ENCODE peak calls at places on chromosomes 16 and 17, in four cellular contexts. One of them, this sample, is unnamed.

GRCh38 chr17:8253801-8254200 is 4.7 kb downstream of the PFAS start:
- DNase-seq in K562: peak; percentile 39
- DNase-seq in GM12878: no peak
- DNase-seq in HepG2: no peak
- DNase-seq in this sample: no peak

GRCh38 chr17:41987642-41988041 is 21.0 kb downstream of the CNP start:
- DNase-seq in K562: no peak
- DNase-seq in GM12878: no peak
- DNase-seq in HepG2: no peak
- DNase-seq in this sample: no peak

GRCh38 chr17:48198950-48199541 is 91.5 kb downstream of the SNX11 start:
- DNase-seq in K562: no peak
- DNase-seq in GM12878: no peak
- DNase-seq in HepG2: no peak
- DNase-seq in this sample: no peak

GRCh38 chr17:6711081-6711674 is 2.0 kb downstream of the SLC13A5 start:
- DNase-seq in K562: no peak
- DNase-seq in GM12878: no peak
- DNase-seq in HepG2: peak; percentile 61
- DNase-seq in this sample: no peak

GRCh38 chr16:81778861-81779539 is at the start of gene PLCG2:
- DNase-seq in K562: peak; percentile 91
- DNase-seq in GM12878: no peak
- DNase-seq in HepG2: no peak
- DNase-seq in this sample: peak; percentile 78

GRCh38 chr17:78697122-78697845 is 84.8 kb downstream of the CYTH1 start:
- DNase-seq in K562: no peak
- DNase-seq in GM12878: no peak
- DNase-seq in HepG2: no peak
- DNase-seq in this sample: no peak

GRCh38 chr16:68284847-68285246 is 20.5 kb downstream of the SLC7A6 start:
- DNase-seq in K562: no peak
- DNase-seq in GM12878: peak; percentile 66
- DNase-seq in HepG2: no peak
- DNase-seq in this sample: no peak

GRCh38 chr17:4175921-4176802 is 33.2 kb downstream of the CYB5D2 start:
- DNase-seq in K562: no peak
- DNase-seq in GM12878: no peak
- DNase-seq in HepG2: no peak
- DNase-seq in this sample: no peak

GRCh38 chr17:13127921-13128582 is 110.2 kb upstream of the ELAC2 start:
- DNase-seq in K562: no peak
- DNase-seq in GM12878: no peak
- DNase-seq in HepG2: no peak
- DNase-seq in this sample: no peak

GRCh38 chr16:89210904-89211515 is 6.5 kb upstream of the ZNF778 start:
- DNase-seq in K562: no peak
- DNase-seq in GM12878: no peak
- DNase-seq in HepG2: no peak
- DNase-seq in this sample: no peak

GRCh38 chr17:46194393-46195216 is 1.4 kb upstream of the KANSL1 start:
- DNase-seq in K562: peak; percentile 75
- DNase-seq in GM12878: peak; percentile 89
- DNase-seq in HepG2: no peak
- DNase-seq in this sample: no peak

GRCh38 chr17:3828151-3828851 is 17.7 kb downstream of the NCBP3 start:
- DNase-seq in K562: no peak
- DNase-seq in GM12878: no peak
- DNase-seq in HepG2: no peak
- DNase-seq in this sample: no peak

GRCh38 chr17:45282683-45283644 is 21.1 kb upstream of the SPATA32 start:
- DNase-seq in K562: no peak
- DNase-seq in GM12878: no peak
- DNase-seq in HepG2: no peak
- DNase-seq in this sample: no peak

GRCh38 chr16:2874032-2874431 is 9.0 kb upstream of the FLYWCH2 start:
- DNase-seq in K562: no peak
- DNase-seq in GM12878: no peak
- DNase-seq in HepG2: no peak
- DNase-seq in this sample: no peak

GRCh38 chr17:59378621-59379194 is 47.3 kb downstream of the YPEL2 start:
- DNase-seq in K562: no peak
- DNase-seq in GM12878: no peak
- DNase-seq in HepG2: no peak
- DNase-seq in this sample: no peak

GRCh38 chr16:31190061-31190460 is 10.1 kb downstream of the FUS start:
- DNase-seq in K562: no peak
- DNase-seq in GM12878: no peak
- DNase-seq in HepG2: no peak
- DNase-seq in this sample: no peak

GRCh38 chr17:17792551-17793377 is 44.0 kb downstream of the SREBF1 start:
- DNase-seq in K562: peak; percentile 46
- DNase-seq in GM12878: no peak
- DNase-seq in HepG2: no peak
- DNase-seq in this sample: peak; percentile 36

GRCh38 chr17:4354862-4355514 is 11.5 kb downstream of the UBE2G1 start:
- DNase-seq in K562: no peak
- DNase-seq in GM12878: no peak
- DNase-seq in HepG2: no peak
- DNase-seq in this sample: no peak

GRCh38 chr17:63125987-63126386 is 160.0 kb downstream of the TANC2 start:
- DNase-seq in K562: no peak
- DNase-seq in GM12878: no peak
- DNase-seq in HepG2: no peak
- DNase-seq in this sample: no peak

GRCh38 chr17:57892820-57893595 is 43.2 kb upstream of the MRPS23 start:
- DNase-seq in K562: peak; percentile 11
- DNase-seq in GM12878: no peak
- DNase-seq in HepG2: peak; percentile 97
- DNase-seq in this sample: peak; percentile 23

GRCh38 chr16:82658796-82659195 is 32.0 kb downstream of the CDH13 start:
- DNase-seq in K562: no peak
- DNase-seq in GM12878: no peak
- DNase-seq in HepG2: no peak
- DNase-seq in this sample: no peak

GRCh38 chr17:18033442-18034099 is 5.4 kb downstream of the ATPAF2 start:
- DNase-seq in K562: peak; percentile 80
- DNase-seq in GM12878: peak; percentile 67
- DNase-seq in HepG2: peak; percentile 83
- DNase-seq in this sample: no peak

GRCh38 chr17:35931794-35932419 is 1.3 kb upstream of the RDM1 start:
- DNase-seq in K562: peak; percentile 55
- DNase-seq in GM12878: no peak
- DNase-seq in HepG2: no peak
- DNase-seq in this sample: no peak

GRCh38 chr16:54928016-54928356 is 2.7 kb upstream of the IRX5 start:
- DNase-seq in K562: peak; percentile 43
- DNase-seq in GM12878: no peak
- DNase-seq in HepG2: no peak
- DNase-seq in this sample: no peak

GRCh38 chr16:86575754-86576557 is 2.4 kb upstream of the FOXL1 start:
- DNase-seq in K562: peak; percentile 94
- DNase-seq in GM12878: no peak
- DNase-seq in HepG2: peak; percentile 63
- DNase-seq in this sample: peak; percentile 92

GRCh38 chr16:79379083-79379482 is 221.5 kb downstream of the MAF start:
- DNase-seq in K562: no peak
- DNase-seq in GM12878: no peak
- DNase-seq in HepG2: no peak
- DNase-seq in this sample: no peak

GRCh38 chr17:49886036-49886435 is 38.2 kb upstream of the TAC4 start:
- DNase-seq in K562: no peak
- DNase-seq in GM12878: no peak
- DNase-seq in HepG2: no peak
- DNase-seq in this sample: no peak

GRCh38 chr17:81307636-81308035 is 12.5 kb upstream of the SLC38A10 start:
- DNase-seq in K562: no peak
- DNase-seq in GM12878: no peak
- DNase-seq in HepG2: no peak
- DNase-seq in this sample: no peak

GRCh38 chr17:47423406-47424295 is 99.9 kb downstream of the EFCAB13 start:
- DNase-seq in K562: no peak
- DNase-seq in GM12878: no peak
- DNase-seq in HepG2: no peak
- DNase-seq in this sample: peak; percentile 66

GRCh38 chr17:74190807-74191206 is 12.7 kb upstream of the RPL38 start:
- DNase-seq in K562: no peak
- DNase-seq in GM12878: no peak
- DNase-seq in HepG2: peak; percentile 20
- DNase-seq in this sample: peak; percentile 57

GRCh38 chr16:50680556-50680893 is 587 bp downstream of the SNX20 start:
- DNase-seq in K562: no peak
- DNase-seq in GM12878: no peak
- DNase-seq in HepG2: no peak
- DNase-seq in this sample: no peak

GRCh38 chr17:213286-214105 is 32.0 kb upstream of the DOC2B start:
- DNase-seq in K562: no peak
- DNase-seq in GM12878: no peak
- DNase-seq in HepG2: no peak
- DNase-seq in this sample: peak; percentile 7

GRCh38 chr16:3732171-3732570 is 14.8 kb upstream of the TRAP1 start:
- DNase-seq in K562: no peak
- DNase-seq in GM12878: no peak
- DNase-seq in HepG2: no peak
- DNase-seq in this sample: no peak

GRCh38 chr16:81181013-81181720 is 57.3 kb upstream of the BCO1 start:
- DNase-seq in K562: peak; percentile 90
- DNase-seq in GM12878: no peak
- DNase-seq in HepG2: peak; percentile 98
- DNase-seq in this sample: peak; percentile 88

GRCh38 chr17:1491406-1492248 is 859 bp downstream of the MYO1C start:
- DNase-seq in K562: peak; percentile 68
- DNase-seq in GM12878: no peak
- DNase-seq in HepG2: no peak
- DNase-seq in this sample: peak; percentile 35

GRCh38 chr16:12147681-12148479 is 171.3 kb downstream of the SNX29 start:
- DNase-seq in K562: no peak
- DNase-seq in GM12878: no peak
- DNase-seq in HepG2: no peak
- DNase-seq in this sample: peak; percentile 39

GRCh38 chr17:76474894-76475293 is 7.5 kb downstream of the AANAT start:
- DNase-seq in K562: no peak
- DNase-seq in GM12878: no peak
- DNase-seq in HepG2: no peak
- DNase-seq in this sample: no peak

GRCh38 chr17:65888649-65889048 is 303.3 kb downstream of the CEP112 start:
- DNase-seq in K562: no peak
- DNase-seq in GM12878: no peak
- DNase-seq in HepG2: no peak
- DNase-seq in this sample: no peak

GRCh38 chr17:81420769-81421462 is 25.7 kb downstream of the BAHCC1 start:
- DNase-seq in K562: no peak
- DNase-seq in GM12878: no peak
- DNase-seq in HepG2: no peak
- DNase-seq in this sample: no peak

GRCh38 chr16:391885-392335 is 5.1 kb upstream of the NME4 start:
- DNase-seq in K562: peak; percentile 76
- DNase-seq in GM12878: no peak
- DNase-seq in HepG2: peak; percentile 60
- DNase-seq in this sample: peak; percentile 88

DNA sequence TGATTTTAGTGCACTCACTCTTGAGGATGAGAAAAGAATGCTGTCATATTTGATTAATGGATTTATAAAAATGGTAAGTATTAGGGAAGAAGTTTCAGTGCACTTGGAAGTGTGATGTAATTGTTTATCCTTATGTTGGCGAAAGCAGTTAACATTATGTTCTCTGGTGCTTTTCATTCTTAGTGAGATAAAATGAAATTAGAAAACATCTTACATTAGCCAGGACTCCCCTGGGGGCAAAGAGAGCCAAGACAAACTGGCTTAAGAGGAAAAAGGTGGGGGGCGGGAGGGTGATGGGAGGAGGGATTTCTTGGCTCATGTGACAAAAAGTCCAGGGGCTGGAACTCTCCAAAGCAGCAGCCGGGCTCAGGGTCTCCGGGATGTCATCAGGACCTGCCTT is 73.2 kb downstream of the KNOP1 start:
- DNase-seq in K562: no peak
- DNase-seq in GM12878: no peak
- DNase-seq in HepG2: no peak
- DNase-seq in this sample: no peak
- TF ChIP-seq ATF2 in K562: no peak
- TF ChIP-seq ATF2 in GM12878: no peak
- TF ChIP-seq ATF2 in HepG2: no peak
- TF ChIP-seq ATF2 in this sample: no peak

DNA sequence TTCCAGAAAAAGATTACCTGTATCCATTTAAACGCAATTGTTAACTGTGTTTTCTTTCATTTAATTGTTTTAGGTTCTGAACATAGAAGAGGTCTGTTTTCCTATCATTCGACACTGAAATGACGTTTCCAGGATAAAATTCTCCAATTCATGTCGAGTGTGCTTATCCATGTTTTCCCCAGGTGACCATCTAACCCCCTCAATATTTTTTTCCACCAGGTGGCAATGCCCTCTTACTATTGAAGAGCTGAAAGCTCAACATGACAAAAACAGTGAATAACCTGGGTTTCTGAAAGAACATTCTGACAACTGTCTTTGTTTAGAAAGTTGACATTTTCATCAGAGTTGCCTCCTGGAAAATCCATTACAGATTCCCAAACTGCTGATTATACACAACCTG is 948.7 kb downstream of the KCNJ2 start:
- DNase-seq in K562: no peak
- DNase-seq in GM12878: no peak
- DNase-seq in HepG2: no peak
- DNase-seq in this sample: no peak
- TF ChIP-seq CBFB in K562: no peak
- TF ChIP-seq CBFB in GM12878: no peak
- TF ChIP-seq CBFB in HepG2: no peak
- TF ChIP-seq CBFB in this sample: no peak

GRCh38 chr16:25747160-25747758 is 55.5 kb downstream of the HS3ST4 start:
- DNase-seq in K562: peak; percentile 38
- DNase-seq in GM12878: no peak
- DNase-seq in HepG2: no peak
- DNase-seq in this sample: peak; percentile 70
- TF ChIP-seq NR2C2 in K562: no peak
- TF ChIP-seq NR2C2 in GM12878: no peak
- TF ChIP-seq NR2C2 in HepG2: no peak
- TF ChIP-seq NR2C2 in this sample: no peak

GRCh38 chr17:28571255-28572122 is at the start of gene PIGS:
- DNase-seq in K562: peak; percentile 97
- DNase-seq in GM12878: peak; percentile 68
- DNase-seq in HepG2: peak; percentile 87
- DNase-seq in this sample: peak; percentile 98

GRCh38 chr17:28573521-28573920 is 2.2 kb upstream of the PIGS start:
- DNase-seq in K562: no peak
- DNase-seq in GM12878: no peak
- DNase-seq in HepG2: no peak
- DNase-seq in this sample: no peak

GRCh38 chr17:28572294-28573099 is 1.2 kb upstream of the PIGS start:
- DNase-seq in K562: peak; percentile 43
- DNase-seq in GM12878: no peak
- DNase-seq in HepG2: no peak
- DNase-seq in this sample: no peak

GRCh38 chr17:28569446-28569845 is 1.9 kb downstream of the PIGS start:
- DNase-seq in K562: peak; percentile 54
- DNase-seq in GM12878: no peak
- DNase-seq in HepG2: no peak
- DNase-seq in this sample: no peak

GRCh38 chr17:28570716-28571254 is 539 bp downstream of the PIGS start:
- DNase-seq in K562: peak; percentile 81
- DNase-seq in GM12878: no peak
- DNase-seq in HepG2: peak; percentile 47
- DNase-seq in this sample: peak; percentile 55
- TF ChIP-seq ATF2 in K562: no peak
- TF ChIP-seq ATF2 in GM12878: no peak
- TF ChIP-seq ATF2 in HepG2: no peak
- TF ChIP-seq ATF2 in this sample: no peak

This sample was measured in WTC11.